ENCODE peak calls at places on chromosomes 3 and 15, in five cellular contexts. I, K, C, F and A are unnamed samples.

GRCh38 chr3:23710555-23710954 is 95.2 kb upstream of the UBE2E1 start:
- DNase-seq in F (no peak), K (no peak), I (peak), C (no peak), A (no peak)

GRCh38 chr15:39296955-39297354 is 283.9 kb upstream of the THBS1 start:
- DNase-seq in F (no peak), K (no peak), I (no peak), C (no peak), A (no peak)

GRCh38 chr3:13016083-13016725 is 57.0 kb downstream of the IQSEC1 start:
- DNase-seq in F (no peak), I (peak), K (peak), C (no peak), A (no peak)

GRCh38 chr3:67875338-67875737 is 220.9 kb upstream of the SUCLG2 start:
- DNase-seq in K (no peak), C (peak), I (no peak), F (no peak), A (no peak)

GRCh38 chr15:72183781-72184164 is 13.8 kb downstream of the GRAMD2A start:
- DNase-seq in K (no peak), I (no peak), C (no peak), F (no peak), A (no peak)

GRCh38 chr3:13497386-13497785 is 17.3 kb downstream of the HDAC11 start:
- DNase-seq in C (no peak), F (no peak), I (no peak), K (no peak), A (no peak)

GRCh38 chr3:60055765-60056164 is 1005.9 kb upstream of the CFAP20DC start:
- DNase-seq in C (no peak), K (no peak), F (no peak), I (no peak), A (no peak)

GRCh38 chr3:87706176-87706575 is 352.6 kb downstream of the CGGBP1 start:
- DNase-seq in K (no peak), F (no peak), I (no peak), C (no peak), A (no peak)

GRCh38 chr15:65211157-65211982 is at the start of gene CILP:
- DNase-seq in C (no peak), F (no peak), I (peak), K (peak), A (no peak)

GRCh38 chr3:70119892-70120291 is 120.4 kb downstream of the SAMMSON start:
- DNase-seq in F (no peak), I (no peak), K (no peak), C (no peak), A (no peak)